ENCODE peak calls at places on chromosomes 12 and 14, in four cellular contexts. One of them, this sample, is unnamed.

GRCh38 chr14:100692859-100693558 is 33.7 kb upstream of the DLK1 start:
- DNase-seq in WTC11: no peak
- DNase-seq in HepG2: peak
- DNase-seq in K562: no peak
- DNase-seq in this sample: no peak

GRCh38 chr14:90698379-90698869 is 117.8 kb downstream of the TTC7B start:
- DNase-seq in WTC11: no peak
- DNase-seq in HepG2: no peak
- DNase-seq in K562: no peak
- DNase-seq in this sample: peak

GRCh38 chr14:24315807-24316596 is 4.7 kb downstream of the LTB4R start:
- DNase-seq in WTC11: peak
- DNase-seq in HepG2: peak
- DNase-seq in K562: peak
- DNase-seq in this sample: peak

GRCh38 chr12:9708853-9709252 is 24.0 kb downstream of the CLECL1 start:
- DNase-seq in WTC11: no peak
- DNase-seq in HepG2: no peak
- DNase-seq in K562: no peak
- DNase-seq in this sample: no peak

GRCh38 chr12:62651138-62651537 is 184.5 kb downstream of the MON2 start:
- DNase-seq in WTC11: no peak
- DNase-seq in HepG2: no peak
- DNase-seq in K562: no peak
- DNase-seq in this sample: no peak

GRCh38 chr12:65121049-65121955 is at the start of gene WIF1:
- DNase-seq in WTC11: peak
- DNase-seq in HepG2: no peak
- DNase-seq in K562: no peak
- DNase-seq in this sample: peak

GRCh38 chr12:3034067-3034750 is 43.0 kb upstream of the TSPAN9 start:
- DNase-seq in WTC11: peak
- DNase-seq in HepG2: peak
- DNase-seq in K562: peak
- DNase-seq in this sample: peak

GRCh38 chr12:28650906-28651305 is 460.6 kb downstream of the CCDC91 start:
- DNase-seq in WTC11: no peak
- DNase-seq in HepG2: no peak
- DNase-seq in K562: no peak
- DNase-seq in this sample: no peak

GRCh38 chr12:110993425-110993824 is 73.0 kb upstream of the MYL2 start:
- DNase-seq in WTC11: no peak
- DNase-seq in HepG2: no peak
- DNase-seq in K562: peak
- DNase-seq in this sample: peak

GRCh38 chr12:131041216-131041967 is 87.7 kb downstream of the ADGRD1 start:
- DNase-seq in WTC11: no peak
- DNase-seq in HepG2: no peak
- DNase-seq in K562: no peak
- DNase-seq in this sample: no peak

GRCh38 chr14:37625597-37626595 is 30.5 kb downstream of the TTC6 start:
- DNase-seq in WTC11: no peak
- DNase-seq in HepG2: peak
- DNase-seq in K562: no peak
- DNase-seq in this sample: no peak

GRCh38 chr14:76753799-76754198 is 7.5 kb upstream of the VASH1 start:
- DNase-seq in WTC11: no peak
- DNase-seq in HepG2: no peak
- DNase-seq in K562: no peak
- DNase-seq in this sample: peak

GRCh38 chr14:33210304-33210703 is 271.6 kb downstream of the NPAS3 start:
- DNase-seq in WTC11: peak
- DNase-seq in HepG2: no peak
- DNase-seq in K562: no peak
- DNase-seq in this sample: no peak

GRCh38 chr12:13112968-13113367 is 9.5 kb upstream of the GSG1 start:
- DNase-seq in WTC11: no peak
- DNase-seq in HepG2: no peak
- DNase-seq in K562: no peak
- DNase-seq in this sample: no peak

GRCh38 chr12:12807970-12808702 is 5.0 kb upstream of the DDX47 start:
- DNase-seq in WTC11: no peak
- DNase-seq in HepG2: no peak
- DNase-seq in K562: no peak
- DNase-seq in this sample: no peak

GRCh38 chr14:66284346-66284745 is 201.8 kb upstream of the CCDC196 start:
- DNase-seq in WTC11: no peak
- DNase-seq in HepG2: peak
- DNase-seq in K562: no peak
- DNase-seq in this sample: no peak

GRCh38 chr12:43044241-43044640 is 454.7 kb upstream of the PRICKLE1 start:
- DNase-seq in WTC11: no peak
- DNase-seq in HepG2: no peak
- DNase-seq in K562: no peak
- DNase-seq in this sample: no peak

GRCh38 chr12:16174282-16174681 is 103.2 kb downstream of the SLC15A5 start:
- DNase-seq in WTC11: no peak
- DNase-seq in HepG2: no peak
- DNase-seq in K562: no peak
- DNase-seq in this sample: no peak

GRCh38 chr12:56271031-56271430 is 4.3 kb downstream of the COQ10A start:
- DNase-seq in WTC11: no peak
- DNase-seq in HepG2: no peak
- DNase-seq in K562: peak
- DNase-seq in this sample: no peak

GRCh38 chr12:27505124-27505523 is 18.9 kb upstream of the PPFIBP1 start:
- DNase-seq in WTC11: no peak
- DNase-seq in HepG2: no peak
- DNase-seq in K562: no peak
- DNase-seq in this sample: no peak

GRCh38 chr12:5756443-5756842 is 188.6 kb downstream of the ANO2 start:
- DNase-seq in WTC11: no peak
- DNase-seq in HepG2: no peak
- DNase-seq in K562: no peak
- DNase-seq in this sample: no peak

GRCh38 chr12:1592444-1593231 is 1.7 kb downstream of the FBXL14 start:
- DNase-seq in WTC11: peak
- DNase-seq in HepG2: no peak
- DNase-seq in K562: peak
- DNase-seq in this sample: peak

GRCh38 chr12:18224745-18225144 is 36.6 kb upstream of the PIK3C2G start:
- DNase-seq in WTC11: no peak
- DNase-seq in HepG2: peak
- DNase-seq in K562: no peak
- DNase-seq in this sample: peak

GRCh38 chr12:13379531-13379930 is 183.0 kb downstream of the EMP1 start:
- DNase-seq in WTC11: no peak
- DNase-seq in HepG2: no peak
- DNase-seq in K562: no peak
- DNase-seq in this sample: no peak

GRCh38 chr14:65483647-65484046 is 71.1 kb downstream of the FUT8 start:
- DNase-seq in WTC11: no peak
- DNase-seq in HepG2: no peak
- DNase-seq in K562: peak
- DNase-seq in this sample: no peak

GRCh38 chr12:48017921-48018617 is 13.8 kb upstream of the COL2A1 start:
- DNase-seq in WTC11: no peak
- DNase-seq in HepG2: no peak
- DNase-seq in K562: no peak
- DNase-seq in this sample: no peak

GRCh38 chr14:31527087-31527486 is 34.1 kb upstream of the NUBPL start:
- DNase-seq in WTC11: peak
- DNase-seq in HepG2: no peak
- DNase-seq in K562: no peak
- DNase-seq in this sample: no peak

GRCh38 chr12:85626782-85627171 is 209.4 kb downstream of the RASSF9 start:
- DNase-seq in WTC11: no peak
- DNase-seq in HepG2: no peak
- DNase-seq in K562: no peak
- DNase-seq in this sample: no peak

GRCh38 chr12:47942327-47943230 is 20.8 kb upstream of the TMEM106C start:
- DNase-seq in WTC11: peak
- DNase-seq in HepG2: peak
- DNase-seq in K562: peak
- DNase-seq in this sample: peak

GRCh38 chr14:54002653-54003052 is 46.0 kb upstream of the BMP4 start:
- DNase-seq in WTC11: no peak
- DNase-seq in HepG2: no peak
- DNase-seq in K562: no peak
- DNase-seq in this sample: no peak

GRCh38 chr12:96294831-96295230 is 100.7 kb downstream of the ELK3 start:
- DNase-seq in WTC11: no peak
- DNase-seq in HepG2: no peak
- DNase-seq in K562: no peak
- DNase-seq in this sample: no peak

GRCh38 chr14:21703357-21704339 is 30.0 kb upstream of the OR4E1 start:
- DNase-seq in WTC11: no peak
- DNase-seq in HepG2: no peak
- DNase-seq in K562: no peak
- DNase-seq in this sample: no peak

GRCh38 chr14:52190532-52190931 is 77.0 kb upstream of the PTGDR start:
- DNase-seq in WTC11: no peak
- DNase-seq in HepG2: no peak
- DNase-seq in K562: no peak
- DNase-seq in this sample: no peak

GRCh38 chr14:28867571-28867970 is 101.0 kb downstream of the FOXG1 start:
- DNase-seq in WTC11: no peak
- DNase-seq in HepG2: no peak
- DNase-seq in K562: no peak
- DNase-seq in this sample: no peak

GRCh38 chr14:75126121-75126544 is 715 bp downstream of the NEK9 start:
- DNase-seq in WTC11: no peak
- DNase-seq in HepG2: no peak
- DNase-seq in K562: peak
- DNase-seq in this sample: peak

GRCh38 chr12:124162151-124163110 is 132.5 kb upstream of the RFLNA start:
- DNase-seq in WTC11: no peak
- DNase-seq in HepG2: no peak
- DNase-seq in K562: no peak
- DNase-seq in this sample: no peak

GRCh38 chr12:60071759-60072191 is 475.9 kb downstream of the SLC16A7 start:
- DNase-seq in WTC11: no peak
- DNase-seq in HepG2: no peak
- DNase-seq in K562: no peak
- DNase-seq in this sample: no peak

GRCh38 chr12:103933237-103933636 is 3.0 kb downstream of the HSP90B1 start:
- DNase-seq in WTC11: no peak
- DNase-seq in HepG2: no peak
- DNase-seq in K562: no peak
- DNase-seq in this sample: no peak

GRCh38 chr12:117718141-117718540 is 250.6 kb downstream of the KSR2 start:
- DNase-seq in WTC11: no peak
- DNase-seq in HepG2: no peak
- DNase-seq in K562: no peak
- DNase-seq in this sample: no peak

GRCh38 chr12:31964280-31964679 is 5.1 kb downstream of the RESF1 start:
- DNase-seq in WTC11: no peak
- DNase-seq in HepG2: no peak
- DNase-seq in K562: no peak
- DNase-seq in this sample: no peak

GRCh38 chr12:31970199-31970598 is 11.0 kb downstream of the RESF1 start:
- DNase-seq in WTC11: no peak
- DNase-seq in HepG2: peak
- DNase-seq in K562: no peak
- DNase-seq in this sample: no peak

GRCh38 chr12:31965090-31965489 is 5.9 kb downstream of the RESF1 start:
- DNase-seq in WTC11: no peak
- DNase-seq in HepG2: no peak
- DNase-seq in K562: no peak
- DNase-seq in this sample: no peak

GRCh38 chr12:31966558-31967205 is 7.5 kb downstream of the RESF1 start:
- DNase-seq in WTC11: no peak
- DNase-seq in HepG2: no peak
- DNase-seq in K562: no peak
- DNase-seq in this sample: no peak

DNA sequence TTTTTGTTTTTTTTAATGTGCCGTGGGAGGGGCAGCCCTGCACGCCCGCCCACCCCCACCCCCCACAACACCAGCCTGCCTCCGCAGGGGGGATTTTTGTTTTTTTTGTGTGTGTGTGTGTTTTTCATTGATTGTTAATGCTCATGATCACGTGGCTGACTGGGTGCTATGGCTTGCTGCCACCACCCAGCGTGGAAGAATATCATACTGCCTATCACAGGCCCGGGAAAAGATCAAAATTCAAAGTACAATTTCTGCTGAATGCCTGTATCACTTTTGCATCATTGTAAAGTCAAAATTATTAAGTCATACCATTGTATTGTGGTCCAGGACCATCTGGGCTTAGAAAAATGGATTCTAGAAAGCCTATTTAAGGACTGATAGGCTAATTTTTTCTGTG is 8.4 kb downstream of the RESF1 start:
- DNase-seq in WTC11: no peak
- DNase-seq in HepG2: no peak
- DNase-seq in K562: no peak
- DNase-seq in this sample: no peak
- TF ChIP-seq FOXJ3 in WTC11: no peak
- TF ChIP-seq FOXJ3 in HepG2: no peak
- TF ChIP-seq FOXJ3 in K562: no peak
- TF ChIP-seq FOXJ3 in this sample: no peak

GRCh38 chr12:99059824-99060526 is 414.9 kb downstream of the APAF1 start:
- DNase-seq in WTC11: no peak
- DNase-seq in HepG2: no peak
- DNase-seq in K562: no peak
- DNase-seq in this sample: peak
- TF ChIP-seq FOXJ3 in WTC11: no peak
- TF ChIP-seq FOXJ3 in HepG2: no peak
- TF ChIP-seq FOXJ3 in K562: no peak
- TF ChIP-seq FOXJ3 in this sample: no peak

GRCh38 chr14:93214598-93214997 is 7.5 kb downstream of the UBR7 start:
- DNase-seq in WTC11: no peak
- DNase-seq in HepG2: no peak
- DNase-seq in K562: no peak
- DNase-seq in this sample: no peak
- TF ChIP-seq FOXJ3 in WTC11: no peak
- TF ChIP-seq FOXJ3 in HepG2: no peak
- TF ChIP-seq FOXJ3 in K562: no peak
- TF ChIP-seq FOXJ3 in this sample: no peak

DNA sequence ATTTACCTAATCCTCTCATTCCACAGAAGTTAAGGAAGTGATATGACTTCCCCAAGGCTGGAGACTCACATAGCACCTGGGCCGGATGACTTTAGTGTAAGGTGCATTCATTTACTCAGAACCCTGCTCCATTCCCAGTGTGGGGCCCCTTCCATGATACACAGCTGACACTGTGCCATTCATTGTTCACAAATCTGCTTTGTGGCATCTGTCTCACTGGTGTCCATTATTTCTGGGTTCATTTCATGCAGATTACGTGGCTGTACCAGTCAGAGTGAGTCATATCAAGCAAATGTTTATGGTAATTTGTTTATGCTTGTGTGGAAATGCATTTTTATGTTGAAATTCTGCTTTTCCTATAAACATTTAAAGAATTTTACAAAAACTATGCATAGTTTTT is 5.2 kb downstream of the ANO4 start:
- DNase-seq in WTC11: no peak
- DNase-seq in HepG2: no peak
- DNase-seq in K562: no peak
- DNase-seq in this sample: no peak
- TF ChIP-seq FOXJ3 in WTC11: no peak
- TF ChIP-seq FOXJ3 in HepG2: no peak
- TF ChIP-seq FOXJ3 in K562: no peak
- TF ChIP-seq FOXJ3 in this sample: no peak

This sample was measured in SK-N-SH.